ENCODE peak calls at places on chromosomes 12 and 14, in five cellular contexts. D is adrenal gland; W is CD8-positive, alpha-beta T cell; T is left ventricle myocardium inferior; X is Calu3. M is an unnamed sample.

GRCh38 chr12:11773889-11774677 is 124.6 kb downstream of the ETV6 start:
- DNase-seq in D (no peak), W (no peak), T (no peak), X (no peak), M (no peak)

GRCh38 chr14:55412686-55413085 is 1.1 kb upstream of the ATG14 start:
- DNase-seq in D (peak), W (no peak), T (no peak), X (peak), M (no peak)

GRCh38 chr12:113663396-113663795 is 191.7 kb upstream of the LHX5 start:
- DNase-seq in D (no peak), W (no peak), T (no peak), X (no peak), M (no peak)

GRCh38 chr12:77686760-77687159 is 143.9 kb upstream of the NAV3 start:
- DNase-seq in D (no peak), W (no peak), T (no peak), X (no peak), M (no peak)

GRCh38 chr14:93137864-93138263 is 22.1 kb upstream of the ITPK1 start:
- DNase-seq in D (peak), W (no peak), T (peak), X (peak), M (no peak)

GRCh38 chr12:71392521-71393145 is 47.0 kb upstream of the LGR5 start:
- DNase-seq in D (peak), W (no peak), T (no peak), X (peak), M (peak)

GRCh38 chr12:32870716-32871115 is 25.9 kb downstream of the PKP2 start:
- DNase-seq in D (no peak), W (no peak), T (no peak), X (no peak), M (no peak)

GRCh38 chr12:94761559-94761958 is 111.2 kb upstream of the TMCC3 start:
- DNase-seq in D (no peak), W (no peak), T (no peak), X (peak), M (no peak)

GRCh38 chr12:3489057-3489456 is 1.9 kb upstream of the PRMT8 start:
- DNase-seq in D (no peak), W (no peak), T (no peak), X (no peak), M (no peak)

GRCh38 chr14:72409047-72409446 is 476.8 kb downstream of the RGS6 start:
- DNase-seq in D (no peak), W (no peak), T (no peak), X (no peak), M (no peak)

GRCh38 chr12:47850153-47851084 is 30.7 kb upstream of the HDAC7 start:
- DNase-seq in D (no peak), W (no peak), T (no peak), X (no peak), M (no peak)

GRCh38 chr14:31692376-31692781 is 131.2 kb downstream of the NUBPL start:
- DNase-seq in D (no peak), W (no peak), T (no peak), X (no peak), M (no peak)

GRCh38 chr12:123034022-123034541 is 53.6 kb downstream of the ARL6IP4 start:
- DNase-seq in D (no peak), W (no peak), T (no peak), X (no peak), M (no peak)

GRCh38 chr14:90336401-90336800 is 4.7 kb upstream of the NRDE2 start:
- DNase-seq in D (no peak), W (no peak), T (no peak), X (no peak), M (no peak)

GRCh38 chr12:58588771-58589170 is 331.5 kb downstream of the LRIG3 start:
- DNase-seq in D (no peak), W (no peak), T (no peak), X (no peak), M (no peak)

GRCh38 chr12:91377456-91377855 is 194.8 kb upstream of the DCN start:
- DNase-seq in D (no peak), W (no peak), T (no peak), X (no peak), M (no peak)

GRCh38 chr14:99252940-99253868 is 18.8 kb downstream of the BCL11B start:
- DNase-seq in D (no peak), W (peak), T (no peak), X (no peak), M (no peak)

GRCh38 chr12:42125372-42125767 is 19.3 kb downstream of the GXYLT1 start:
- DNase-seq in D (no peak), W (no peak), T (no peak), X (no peak), M (no peak)

GRCh38 chr14:26984318-26985177 is 386.7 kb upstream of the NOVA1 start:
- DNase-seq in D (peak), W (no peak), T (peak), X (peak), M (peak)

GRCh38 chr14:89921896-89922548 is 32.5 kb downstream of the EFCAB11 start:
- DNase-seq in D (no peak), W (no peak), T (no peak), X (no peak), M (no peak)

GRCh38 chr14:78666336-78667056 is 496.3 kb downstream of the NRXN3 start:
- DNase-seq in D (no peak), W (no peak), T (no peak), X (no peak), M (no peak)

GRCh38 chr12:10364839-10365681 is 24.8 kb downstream of the KLRK1 start:
- DNase-seq in D (peak), W (peak), T (peak), X (peak), M (no peak)

GRCh38 chr14:30621354-30621953 is 665 bp upstream of the SCFD1 start:
- DNase-seq in D (peak), W (peak), T (no peak), X (peak), M (no peak)

GRCh38 chr12:112165624-112166023 is 40.3 kb downstream of the TRAFD1 start:
- DNase-seq in D (no peak), W (no peak), T (no peak), X (no peak), M (no peak)

GRCh38 chr14:98964171-98964570 is 307.8 kb downstream of the BCL11B start:
- DNase-seq in D (no peak), W (peak), T (no peak), X (no peak), M (no peak)

GRCh38 chr14:48125654-48126053 is 450.2 kb upstream of the MDGA2 start:
- DNase-seq in D (no peak), W (no peak), T (no peak), X (no peak), M (peak)

GRCh38 chr12:713281-713875 is 39.0 kb upstream of the WNK1 start:
- DNase-seq in D (no peak), W (no peak), T (no peak), X (no peak), M (no peak)

GRCh38 chr12:6018265-6018664 is 73.2 kb upstream of the ANO2 start:
- DNase-seq in D (no peak), W (no peak), T (no peak), X (no peak), M (no peak)

GRCh38 chr12:59834659-59835474 is 239.0 kb downstream of the SLC16A7 start:
- DNase-seq in D (no peak), W (no peak), T (no peak), X (peak), M (peak)

GRCh38 chr12:122909442-122910288 is 13.7 kb upstream of the VPS37B start:
- DNase-seq in D (peak), W (no peak), T (peak), X (no peak), M (no peak)

GRCh38 chr12:4064008-4064407 is 190.8 kb upstream of the PARP11 start:
- DNase-seq in D (no peak), W (no peak), T (no peak), X (no peak), M (no peak)

GRCh38 chr12:75738486-75738885 is 227.1 kb upstream of the KRR1 start:
- DNase-seq in D (no peak), W (no peak), T (no peak), X (no peak), M (no peak)

GRCh38 chr14:62778847-62779246 is 266.4 kb downstream of the KCNH5 start:
- DNase-seq in D (no peak), W (no peak), T (no peak), X (no peak), M (no peak)

GRCh38 chr12:116182359-116183063 is 95.0 kb downstream of the MED13L start:
- DNase-seq in D (no peak), W (no peak), T (no peak), X (no peak), M (no peak)

GRCh38 chr14:47211263-47211662 is 464.1 kb downstream of the MDGA2 start:
- DNase-seq in D (no peak), W (no peak), T (no peak), X (no peak), M (no peak)

GRCh38 chr14:76261371-76261811 is 109.7 kb downstream of the GPATCH2L start:
- DNase-seq in D (no peak), W (no peak), T (no peak), X (no peak), M (no peak)

GRCh38 chr14:95222151-95222631 is 64.9 kb upstream of the DICER1 start:
- DNase-seq in D (no peak), W (no peak), T (no peak), X (no peak), M (no peak)

GRCh38 chr12:120227233-120228040 is 26.5 kb upstream of the RPLP0 start:
- DNase-seq in D (no peak), W (no peak), T (no peak), X (no peak), M (no peak)

GRCh38 chr14:85576848-85577541 is 47.1 kb downstream of the FLRT2 start:
- DNase-seq in D (no peak), W (no peak), T (no peak), X (no peak), M (no peak)

GRCh38 chr14:52913271-52913670 is 37.6 kb downstream of the FERMT2 start:
- DNase-seq in D (no peak), W (no peak), T (no peak), X (no peak), M (no peak)

DNA sequence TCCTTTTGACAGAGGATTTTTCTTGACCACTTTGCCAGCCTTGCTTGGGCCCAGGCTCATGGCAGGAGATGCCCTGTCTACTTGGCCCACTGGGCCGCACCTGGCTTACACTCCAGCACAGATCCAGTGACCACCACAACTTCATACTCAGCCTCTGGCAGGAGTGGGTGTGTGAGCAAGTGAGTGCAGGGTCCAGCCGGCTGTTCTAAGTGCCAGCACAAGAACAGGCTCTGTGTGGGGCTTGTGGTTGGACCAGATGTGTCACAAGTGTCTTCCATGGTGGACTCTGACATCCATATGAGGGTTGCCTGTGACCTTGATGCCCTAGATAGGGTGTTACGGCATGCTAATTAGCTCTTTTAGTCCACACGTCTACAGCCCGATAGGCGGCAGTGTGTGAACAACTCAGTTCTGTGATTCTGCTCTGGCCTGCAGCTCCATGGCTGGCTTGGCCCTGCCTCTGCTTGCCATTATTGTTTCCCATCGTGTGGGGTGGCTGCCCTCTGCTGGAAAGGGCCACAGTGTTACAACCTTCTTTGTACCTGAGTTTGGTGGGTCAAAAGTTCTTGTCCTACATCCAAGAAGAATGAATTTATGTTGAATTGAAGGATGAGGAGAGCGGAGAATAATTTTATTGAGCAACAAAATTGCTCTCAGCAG is 1089.1 kb downstream of the SLC6A15 start:
- DNase-seq in D (peak), W (no peak), T (no peak), X (peak), M (peak)
- TF ChIP-seq CTCF in D (peak), W (no peak), T (peak), X (no peak), M (peak)

GRCh38 chr14:22265319-22266140 is 323.5 kb downstream of the DAD1 start:
- DNase-seq in D (peak), W (no peak), T (no peak), X (peak), M (no peak)
- TF ChIP-seq CTCF in D (no peak), W (no peak), T (no peak), X (no peak), M (peak)

GRCh38 chr12:132955094-132955932 is 793 bp downstream of the ZNF605 start:
- DNase-seq in D (peak), W (no peak), T (peak), X (peak), M (peak)
- TF ChIP-seq CTCF in D (no peak), W (no peak), T (no peak), X (no peak), M (no peak)

GRCh38 chr12:25195056-25195971 is at the start of the genes DNAI7 and ETFRF1:
- DNase-seq in D (peak), W (peak), T (peak), X (peak), M (peak)
- TF ChIP-seq CTCF in D (peak), W (no peak), T (peak), X (no peak), M (no peak)

GRCh38 chr14:49853572-49854375 is 1.2 kb upstream of the NEMF start:
- DNase-seq in D (peak), W (peak), T (peak), X (peak), M (peak)
- TF ChIP-seq CTCF in D (peak), W (peak), T (peak), X (peak), M (peak)

GRCh38 chr12:93318720-93319522 is 58.8 kb upstream of the NUDT4 start:
- DNase-seq in D (no peak), W (no peak), T (no peak), X (no peak), M (no peak)
- TF ChIP-seq CTCF in D (no peak), W (no peak), T (no peak), X (no peak), M (no peak)